ENCODE peak calls at places on chromosomes 1 and 21, in nine cellular contexts. G is Calu3, C is GM13976, O is AG10803, N is non-pigmented ciliary epithelial cell, D is lower lobe of right lung, Q is GOT3, F is NCI-H146, H is G401. B is an unnamed sample.

GRCh38 chr1:91637539-91637994 is 136.9 kb downstream of the CDC7 start:
- DNase-seq in G (no peak), C (no peak), O (no peak), N (no peak), D (no peak), Q (no peak), F (no peak), H (no peak), B (no peak)

GRCh38 chr1:38589036-38589435 is 270.5 kb downstream of the RRAGC start:
- DNase-seq in G (no peak), C (no peak), O (no peak), N (no peak), D (no peak), Q (no peak), F (no peak), H (no peak), B (no peak)

GRCh38 chr21:31132574-31133242 is 94.4 kb upstream of the KRTAP19-8 start:
- DNase-seq in G (no peak), C (no peak), O (peak), N (peak), D (no peak), Q (no peak), F (no peak), H (no peak), B (peak)

GRCh38 chr1:162904579-162904978 is 43.6 kb upstream of the CCDC190 start:
- DNase-seq in G (no peak), C (no peak), O (no peak), N (no peak), D (no peak), Q (no peak), F (no peak), H (no peak), B (peak)

GRCh38 chr1:10161541-10162290 is 48.7 kb upstream of the KIF1B start:
- DNase-seq in G (no peak), C (no peak), O (peak), N (no peak), D (no peak), Q (no peak), F (no peak), H (peak), B (peak)

GRCh38 chr1:212814548-212814947 is 22.9 kb downstream of the TATDN3 start:
- DNase-seq in G (no peak), C (no peak), O (no peak), N (no peak), D (no peak), Q (no peak), F (peak), H (no peak), B (no peak)

GRCh38 chr1:14724234-14724633 is 125.7 kb downstream of the KAZN start:
- DNase-seq in G (no peak), C (no peak), O (peak), N (peak), D (no peak), Q (no peak), F (no peak), H (no peak), B (no peak)

GRCh38 chr1:198156111-198156744 is 570 bp upstream of the NEK7 start:
- DNase-seq in G (peak), C (peak), O (peak), N (no peak), D (peak), Q (no peak), F (peak), H (peak), B (no peak)

GRCh38 chr1:55040083-55040952 is 970 bp downstream of the PCSK9 start:
- DNase-seq in G (peak), C (no peak), O (no peak), N (no peak), D (no peak), Q (no peak), F (no peak), H (peak), B (no peak)

GRCh38 chr1:154940213-154940879 is 3.8 kb upstream of the PMVK start:
- DNase-seq in G (no peak), C (no peak), O (no peak), N (no peak), D (no peak), Q (no peak), F (no peak), H (no peak), B (no peak)

GRCh38 chr1:174469687-174470086 is 21.9 kb downstream of the GPR52 start:
- DNase-seq in G (no peak), C (no peak), O (no peak), N (no peak), D (no peak), Q (no peak), F (no peak), H (peak), B (no peak)

GRCh38 chr1:112242470-112242869 is 153.5 kb upstream of the CTTNBP2NL start:
- DNase-seq in G (no peak), C (no peak), O (no peak), N (no peak), D (no peak), Q (no peak), F (no peak), H (no peak), B (no peak)

B was measured in astrocyte of the cerebellum.